ENCODE peak calls at places on chromosomes 11 and 22, in six cellular contexts. X is endothelial cell of umbilical vein, D is uterus, O is H1, A is esophagus squamous epithelium, M is Peyer's patch. Y is an unnamed sample. For H3K36me3, the result is how much of the 10 kb centered on the place peaks cover.

GRCh38 chr11:65502274-65502851 is 3.5 kb downstream of the MALAT1 start:
- DNase-seq in X (peak), D (no peak), O (no peak), A (no peak), M (no peak), Y (no peak)

GRCh38 chr11:115941481-115941993 is 437.3 kb upstream of the CADM1 start:
- DNase-seq in X (no peak), D (peak), O (no peak), A (no peak), M (no peak), Y (peak)

GRCh38 chr22:36636916-36637315 is 66.6 kb downstream of the CACNG2 start:
- DNase-seq in X (no peak), D (no peak), O (no peak), A (no peak), M (no peak), Y (no peak)

GRCh38 chr22:27745154-27745553 is 56.4 kb downstream of the MN1 start:
- DNase-seq in X (no peak), D (no peak), O (no peak), A (no peak), M (no peak), Y (no peak)

GRCh38 chr11:49851511-49851910 is 100.7 kb upstream of the OR4C13 start:
- DNase-seq in X (no peak), D (no peak), O (no peak), A (no peak), M (no peak), Y (no peak)

GRCh38 chr22:44396021-44396726 is 83.4 kb upstream of the SHISAL1 start:
- DNase-seq in X (no peak), D (peak), O (peak), A (no peak), M (peak), Y (no peak)

GRCh38 chr22:42376721-42377177 is 55.5 kb downstream of the NFAM1 start:
- DNase-seq in X (no peak), D (peak), O (no peak), A (no peak), M (peak), Y (peak)

GRCh38 chr11:74710291-74710938 is 20.8 kb downstream of the CHRDL2 start:
- DNase-seq in X (peak), D (no peak), O (no peak), A (no peak), M (no peak), Y (no peak)

GRCh38 chr22:38106814-38107578 is 3.5 kb downstream of the BAIAP2L2 start:
- DNase-seq in X (no peak), D (no peak), O (no peak), A (no peak), M (no peak), Y (peak)

GRCh38 chr11:89203814-89204213 is 26.1 kb downstream of the TYR start:
- DNase-seq in X (no peak), D (no peak), O (no peak), A (no peak), M (no peak), Y (no peak)

GRCh38 chr11:134120143-134120850 is 51.4 kb downstream of the JAM3 start:
- DNase-seq in X (peak), D (peak), O (no peak), A (no peak), M (no peak), Y (no peak)

GRCh38 chr11:113632981-113633380 is 73.1 kb downstream of the TMPRSS5 start:
- DNase-seq in X (no peak), D (no peak), O (no peak), A (no peak), M (no peak), Y (no peak)

DNA sequence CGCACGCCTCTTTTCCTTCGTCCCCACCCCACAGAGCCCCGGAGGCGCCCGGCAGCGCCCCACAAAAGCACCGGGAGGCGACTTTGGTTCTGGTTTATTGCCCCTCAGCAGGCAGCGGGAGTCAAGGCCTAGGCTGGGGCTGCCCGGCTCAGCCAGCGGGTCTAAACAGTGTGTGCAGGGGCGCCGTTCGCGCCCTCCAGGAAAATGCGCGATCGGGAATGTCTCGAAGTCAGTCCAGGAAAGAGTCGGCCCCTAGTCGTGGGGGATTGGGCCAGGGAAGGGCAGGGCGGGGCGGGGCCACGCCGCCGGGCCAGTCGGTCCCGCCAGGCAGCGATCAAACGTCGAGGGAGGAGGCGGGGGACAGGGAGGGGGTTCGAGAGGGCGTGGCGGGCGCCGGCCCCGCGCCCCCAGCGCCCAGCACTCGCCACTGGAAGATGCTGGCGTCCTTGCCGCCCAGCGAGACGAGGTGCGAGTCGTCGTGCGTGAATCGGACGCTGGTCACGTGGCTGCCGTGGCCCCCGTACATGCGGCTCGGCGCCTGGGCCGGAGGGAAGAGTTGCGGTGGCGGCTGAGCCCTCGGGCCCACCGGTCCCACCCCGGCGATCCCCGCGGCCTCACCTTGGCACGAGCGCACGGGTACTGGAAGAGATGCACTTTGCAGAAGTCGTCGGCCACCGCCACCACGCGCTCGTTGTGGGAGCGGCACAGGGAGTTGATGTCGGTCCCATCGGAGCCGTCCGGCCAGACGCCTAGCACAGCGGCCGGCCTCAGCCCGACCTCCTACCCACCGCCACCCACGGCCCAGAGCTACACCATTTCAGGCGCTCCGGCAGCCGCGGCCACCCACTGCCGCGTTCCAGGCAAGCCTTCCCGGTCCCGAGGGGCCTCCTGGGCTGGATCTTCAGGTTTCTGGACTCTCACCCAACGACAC is 741 bp upstream of the MTA2 start:
- DNase-seq in X (no peak), D (peak), O (peak), A (no peak), M (peak), Y (peak)
- TF ChIP-seq POLR2A in X (no peak), D (no peak), O (no peak), A (no peak), M (no peak), Y (no peak)

GRCh38 chr11:70332567-70332966 is 62.1 kb downstream of the PPFIA1 start:
- DNase-seq in X (no peak), D (no peak), O (no peak), A (no peak), M (no peak), Y (no peak)

GRCh38 chr11:70333206-70333605 is 62.7 kb downstream of the PPFIA1 start:
- DNase-seq in X (no peak), D (peak), O (no peak), A (no peak), M (no peak), Y (no peak)

GRCh38 chr11:70331901-70332300 is 61.4 kb downstream of the PPFIA1 start:
- DNase-seq in X (no peak), D (no peak), O (no peak), A (no peak), M (peak), Y (no peak)

GRCh38 chr11:70335511-70335910 is 62.8 kb upstream of the CTTN start:
- DNase-seq in X (no peak), D (no peak), O (no peak), A (no peak), M (no peak), Y (no peak)

GRCh38 chr11:70334351-70334995 is 63.9 kb upstream of the CTTN start:
- DNase-seq in X (no peak), D (no peak), O (no peak), A (no peak), M (no peak), Y (no peak)
- H3K36me3 ChIP-seq in X (under half), D (under half), O (half or more), A (half or more), M (under half), Y (under half)

GRCh38 chr11:45757672-45758071 is 47.3 kb upstream of the SLC35C1 start:
- DNase-seq in X (no peak), D (no peak), O (no peak), A (no peak), M (no peak), Y (no peak)
- H3K27ac ChIP-seq in X (no peak), D (no peak), O (no peak), A (no peak), M (no peak), Y (no peak)

GRCh38 chr11:22830082-22830414 is 447 bp upstream of the SVIP start:
- DNase-seq in X (no peak), D (no peak), O (no peak), A (no peak), M (no peak), Y (no peak)

GRCh38 chr11:22828373-22828772 is 1.2 kb downstream of the SVIP start:
- DNase-seq in X (no peak), D (no peak), O (no peak), A (no peak), M (no peak), Y (no peak)

GRCh38 chr11:22832315-22833041 is 2.9 kb upstream of the SVIP start:
- DNase-seq in X (peak), D (no peak), O (no peak), A (no peak), M (no peak), Y (no peak)

GRCh38 chr11:22829231-22830081 is at the start of gene SVIP:
- DNase-seq in X (peak), D (peak), O (peak), A (peak), M (peak), Y (peak)
- TF ChIP-seq POLR2A in X (peak), D (peak), O (no peak), A (no peak), M (peak), Y (peak)

GRCh38 chr22:45718391-45718790 is 46.8 kb downstream of the ATXN10 start:
- DNase-seq in X (no peak), D (no peak), O (no peak), A (no peak), M (no peak), Y (no peak)

GRCh38 chr22:45717787-45718186 is 46.2 kb downstream of the ATXN10 start:
- DNase-seq in X (no peak), D (no peak), O (no peak), A (no peak), M (no peak), Y (no peak)

GRCh38 chr22:45726081-45726480 is 54.4 kb downstream of the ATXN10 start:
- DNase-seq in X (no peak), D (no peak), O (no peak), A (no peak), M (no peak), Y (no peak)

GRCh38 chr22:45722006-45722405 is 50.4 kb downstream of the ATXN10 start:
- DNase-seq in X (no peak), D (no peak), O (no peak), A (no peak), M (no peak), Y (no peak)

DNA sequence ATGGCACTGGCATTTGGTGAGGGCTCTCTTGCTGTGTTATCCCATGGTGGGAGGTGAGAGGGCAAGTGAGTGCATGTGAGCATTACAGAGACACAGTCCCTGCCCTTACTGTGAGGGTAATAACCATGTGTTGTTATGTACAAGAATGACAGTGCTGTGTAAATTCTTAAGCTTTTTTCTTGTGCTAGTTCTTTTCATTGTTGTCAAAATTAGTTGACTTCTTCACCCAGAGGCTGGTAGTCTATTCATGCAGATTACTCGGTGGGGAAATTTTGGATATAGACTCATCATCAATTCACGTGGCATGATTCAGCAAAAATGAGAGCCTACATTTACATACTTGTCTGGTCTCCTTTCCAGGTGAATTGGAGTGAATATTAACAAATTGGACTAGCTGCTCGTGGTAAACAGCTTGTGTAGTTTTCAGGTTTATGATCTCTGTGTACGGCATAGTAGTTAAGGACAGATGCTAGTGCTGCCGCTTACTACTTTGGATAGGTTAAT is 49.3 kb downstream of the ATXN10 start:
- DNase-seq in X (no peak), D (no peak), O (no peak), A (no peak), M (no peak), Y (no peak)
- H3K36me3 ChIP-seq in X (under half), D (under half), O (under half), A (half or more), M (under half), Y (under half)

GRCh38 chr11:67136156-67136555 is 17.1 kb downstream of the KDM2A start:
- DNase-seq in X (no peak), D (no peak), O (no peak), A (no peak), M (no peak), Y (no peak)
- H3K27ac ChIP-seq in X (no peak), D (no peak), O (no peak), A (no peak), M (no peak), Y (no peak)

GRCh38 chr11:119030329-119031047 is at the start of gene SLC37A4:
- DNase-seq in X (peak), D (peak), O (peak), A (peak), M (peak), Y (peak)
- TF ChIP-seq POLR2A in X (peak), D (peak), O (no peak), A (peak), M (peak), Y (peak)

GRCh38 chr11:57330029-57330428 is 5.3 kb upstream of the TNKS1BP1 start:
- DNase-seq in X (no peak), D (no peak), O (no peak), A (no peak), M (no peak), Y (no peak)
- H3K36me3 ChIP-seq in X (under half), D (under half), O (half or more), A (half or more), M (under half), Y (under half)

Y was measured in right lobe of liver.